ENCODE peak calls at places on chromosomes 4 and X, in four cellular contexts. D, Q, N and W are unnamed samples.

GRCh38 chrX:150201391-150201790 is 161.7 kb upstream of the MAMLD1 start:
- DNase-seq in Q (no peak), N (no peak), D (no peak), W (no peak)

GRCh38 chr4:6718932-6719610 is 3.1 kb downstream of the BLOC1S4 start:
- DNase-seq in Q (no peak), N (no peak), D (no peak), W (peak)

GRCh38 chr4:6963139-6963611 is 53.5 kb downstream of the TBC1D14 start:
- DNase-seq in D (no peak), Q (no peak), N (peak), W (no peak)

GRCh38 chr4:118905546-118905945 is 16.9 kb downstream of the SYNPO2 start:
- DNase-seq in Q (no peak), N (no peak), D (no peak), W (peak)

GRCh38 chrX:41259516-41259915 is 74.4 kb upstream of the DDX3X start:
- DNase-seq in N (peak), Q (no peak), D (no peak), W (no peak)

GRCh38 chrX:46407753-46408130 is 137.5 kb downstream of the ZNF674 start:
- DNase-seq in D (no peak), Q (no peak), N (no peak), W (no peak)

GRCh38 chrX:109537324-109537665 is 651 bp downstream of the NXT2 start:
- DNase-seq in Q (no peak), D (peak), N (peak), W (peak)

GRCh38 chr4:108493596-108493931 is 126.8 kb upstream of the RPL34 start:
- DNase-seq in N (no peak), Q (no peak), D (no peak), W (no peak)

GRCh38 chr4:79823148-79823763 is 249.8 kb downstream of the ANTXR2 start:
- DNase-seq in N (no peak), D (no peak), Q (no peak), W (no peak)

GRCh38 chr4:183164963-183165362 is 65.9 kb downstream of the WWC2 start:
- DNase-seq in D (no peak), Q (no peak), N (no peak), W (no peak)

GRCh38 chr4:169239236-169239905 is 31.4 kb downstream of the SH3RF1 start:
- DNase-seq in Q (no peak), D (no peak), N (no peak), W (no peak)

GRCh38 chrX:43707812-43708548 is 51.9 kb downstream of the MAOA start:
- DNase-seq in N (no peak), Q (no peak), D (no peak), W (no peak)

GRCh38 chr4:80989921-80990544 is 40.5 kb upstream of the BMP3 start:
- DNase-seq in N (peak), D (peak), Q (peak), W (peak)

GRCh38 chr4:128322986-128323385 is 35.4 kb upstream of the PGRMC2 start:
- DNase-seq in D (no peak), Q (no peak), N (peak), W (no peak)

GRCh38 chr4:140118931-140119640 is 34.9 kb downstream of the MAML3 start:
- DNase-seq in N (no peak), D (no peak), Q (no peak), W (no peak)

GRCh38 chr4:140113653-140114052 is 40.3 kb downstream of the MAML3 start:
- DNase-seq in Q (no peak), N (no peak), D (no peak), W (no peak)

GRCh38 chr4:140115140-140115539 is 38.8 kb downstream of the MAML3 start:
- DNase-seq in Q (no peak), N (no peak), D (no peak), W (no peak)

GRCh38 chr4:140117946-140118345 is 36.0 kb downstream of the MAML3 start:
- DNase-seq in D (no peak), Q (no peak), N (no peak), W (no peak)

DNA sequence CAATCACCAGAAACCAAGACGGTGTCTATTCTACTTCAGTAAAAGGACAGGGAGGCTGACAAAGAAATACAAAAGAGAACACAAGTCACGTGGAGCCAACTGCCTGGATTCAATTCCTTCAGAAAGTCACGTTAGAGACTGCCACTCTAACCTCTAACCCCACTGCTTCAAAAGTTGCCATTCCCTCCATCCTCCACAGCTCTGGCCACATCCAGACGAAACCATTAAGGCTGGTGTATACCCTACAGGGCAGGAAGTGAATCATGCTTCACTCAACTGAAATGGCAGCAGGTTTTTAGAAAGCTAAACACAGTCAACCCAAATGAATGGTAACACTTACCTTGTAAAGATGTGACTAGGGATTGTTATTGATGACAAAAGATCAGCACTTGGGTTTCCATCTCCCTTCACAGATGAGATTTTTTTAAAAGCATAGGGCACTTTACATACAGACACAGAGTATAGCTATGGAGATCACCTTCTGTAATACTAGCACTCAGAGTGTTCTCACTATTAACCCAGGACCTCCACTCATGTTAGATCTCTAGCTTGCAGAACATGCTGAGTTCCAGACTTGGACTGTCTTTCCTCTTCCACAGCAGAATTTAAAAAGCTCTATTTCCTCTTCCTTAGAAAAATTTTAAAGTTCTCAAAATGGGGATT is 37.4 kb downstream of the MAML3 start:
- DNase-seq in N (no peak), Q (no peak), D (no peak), W (no peak)
- TF ChIP-seq TARDBP in N (no peak), Q (no peak), D (no peak), W (no peak)

DNA sequence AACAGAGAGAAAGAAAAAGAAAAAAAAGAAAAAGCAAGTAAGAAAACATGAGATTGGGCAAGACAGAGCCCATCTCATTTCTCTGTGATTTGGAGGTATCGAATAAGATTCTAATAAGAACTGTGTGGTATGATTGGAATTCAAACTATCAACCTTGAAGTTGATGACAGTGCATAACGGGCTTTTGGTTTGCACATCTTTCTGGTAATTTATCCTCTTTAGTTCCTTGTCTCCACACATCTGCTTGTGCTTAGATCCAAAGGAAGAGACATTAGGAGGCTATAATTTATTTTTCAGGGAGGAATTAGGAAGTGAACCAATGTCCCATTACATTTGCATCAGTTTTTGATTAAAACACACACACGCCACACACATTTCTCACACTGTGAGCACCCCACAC is 149.9 kb downstream of the ARSF start:
- DNase-seq in N (no peak), Q (no peak), D (no peak), W (no peak)
- TF ChIP-seq TARDBP in N (no peak), Q (no peak), D (no peak), W (no peak)

GRCh38 chr4:163164110-163164509 is 2.6 kb downstream of the NAF1 start:
- DNase-seq in N (no peak), Q (no peak), D (no peak), W (no peak)

GRCh38 chr4:163164591-163164990 is 2.1 kb downstream of the NAF1 start:
- DNase-seq in N (no peak), D (no peak), Q (no peak), W (no peak)

GRCh38 chr4:163167333-163167626 is 590 bp upstream of the NAF1 start:
- DNase-seq in D (peak), N (no peak), Q (no peak), W (no peak)

GRCh38 chr4:163166041-163166579 is 580 bp downstream of the NAF1 start:
- DNase-seq in D (peak), N (peak), Q (no peak), W (peak)

GRCh38 chr4:163165217-163166017 is 1.3 kb downstream of the NAF1 start:
- DNase-seq in Q (no peak), D (no peak), N (no peak), W (peak)
- TF ChIP-seq TARDBP in Q (no peak), D (no peak), N (no peak), W (no peak)

GRCh38 chr4:74418063-74418670 is 26.8 kb upstream of the AREG start:
- DNase-seq in Q (no peak), D (no peak), N (no peak), W (no peak)
- TF ChIP-seq TARDBP in Q (no peak), D (no peak), N (no peak), W (no peak)

GRCh38 chr4:157045507-157046127 is 30.3 kb upstream of the GLRB start:
- DNase-seq in Q (no peak), N (peak), D (peak), W (peak)
- TF ChIP-seq TARDBP in Q (no peak), N (no peak), D (no peak), W (no peak)

DNA sequence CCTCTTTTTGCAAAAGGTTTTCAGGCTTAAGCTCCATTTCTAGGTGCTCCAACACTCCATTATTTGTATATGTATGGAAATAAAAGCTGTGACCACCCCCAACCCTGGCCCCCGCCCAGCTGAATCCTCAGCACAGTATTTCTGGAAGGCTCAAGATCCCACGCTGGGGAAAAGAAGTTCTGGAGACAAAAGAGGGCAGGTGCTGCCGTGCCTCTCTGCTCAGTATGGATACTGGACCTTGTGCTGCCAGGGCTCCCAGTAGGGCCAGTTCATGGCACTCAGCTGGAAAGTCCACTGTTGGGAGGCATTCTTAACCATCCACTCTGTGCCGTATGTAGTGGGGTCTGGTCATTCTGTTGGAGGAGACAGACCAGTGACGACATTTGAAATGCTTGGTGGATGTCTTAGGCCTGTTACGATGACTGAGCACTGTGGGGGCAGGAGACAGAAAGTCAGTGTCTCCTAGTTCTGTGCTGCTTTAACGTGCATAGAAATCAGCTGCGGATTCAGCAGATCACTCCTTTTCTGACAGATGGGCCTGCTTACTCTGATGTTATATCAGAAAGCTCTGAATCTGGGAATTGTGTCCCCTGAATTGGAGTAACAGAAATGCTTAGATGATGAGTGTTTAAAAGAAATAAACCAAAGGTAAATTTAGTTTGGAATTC is 48.4 kb upstream of the MSANTD1 start:
- DNase-seq in N (no peak), D (no peak), Q (no peak), W (no peak)
- TF ChIP-seq TARDBP in N (no peak), D (no peak), Q (no peak), W (no peak)

GRCh38 chrX:129658429-129658828 is 3.7 kb upstream of the APLN start:
- DNase-seq in D (no peak), Q (no peak), N (no peak), W (no peak)

GRCh38 chrX:129654652-129655546 is at the start of gene APLN:
- DNase-seq in N (no peak), Q (no peak), D (peak), W (peak)

GRCh38 chrX:129653985-129654651 is 638 bp downstream of the APLN start:
- DNase-seq in D (peak), Q (no peak), N (no peak), W (no peak)

GRCh38 chrX:129653181-129653984 is 1.4 kb downstream of the APLN start:
- DNase-seq in D (no peak), Q (no peak), N (no peak), W (no peak)

GRCh38 chrX:129655547-129656248 is 942 bp upstream of the APLN start:
- DNase-seq in Q (no peak), D (no peak), N (no peak), W (peak)
- TF ChIP-seq TARDBP in Q (no peak), D (no peak), N (no peak), W (no peak)

DNA sequence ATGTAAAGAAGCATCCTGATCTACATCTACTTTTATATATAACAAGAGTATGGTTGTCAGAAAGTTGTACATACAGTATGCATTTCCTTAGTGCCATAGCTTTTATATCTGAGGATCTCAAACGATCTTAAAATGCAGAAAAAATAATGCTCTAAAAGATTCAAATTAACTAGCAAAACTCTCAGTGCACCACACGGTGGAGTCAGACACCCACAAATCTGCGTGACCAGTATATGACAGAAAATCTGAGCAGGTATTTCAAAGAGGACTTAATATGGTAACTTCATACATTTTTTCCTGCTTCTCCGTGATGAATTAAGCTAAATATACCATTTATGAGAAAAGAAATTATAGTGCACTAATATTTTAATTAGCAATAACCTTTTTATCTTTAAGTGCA is 803.0 kb downstream of the DMD start:
- DNase-seq in N (no peak), Q (no peak), D (no peak), W (no peak)
- TF ChIP-seq TARDBP in N (no peak), Q (no peak), D (no peak), W (no peak)

DNA sequence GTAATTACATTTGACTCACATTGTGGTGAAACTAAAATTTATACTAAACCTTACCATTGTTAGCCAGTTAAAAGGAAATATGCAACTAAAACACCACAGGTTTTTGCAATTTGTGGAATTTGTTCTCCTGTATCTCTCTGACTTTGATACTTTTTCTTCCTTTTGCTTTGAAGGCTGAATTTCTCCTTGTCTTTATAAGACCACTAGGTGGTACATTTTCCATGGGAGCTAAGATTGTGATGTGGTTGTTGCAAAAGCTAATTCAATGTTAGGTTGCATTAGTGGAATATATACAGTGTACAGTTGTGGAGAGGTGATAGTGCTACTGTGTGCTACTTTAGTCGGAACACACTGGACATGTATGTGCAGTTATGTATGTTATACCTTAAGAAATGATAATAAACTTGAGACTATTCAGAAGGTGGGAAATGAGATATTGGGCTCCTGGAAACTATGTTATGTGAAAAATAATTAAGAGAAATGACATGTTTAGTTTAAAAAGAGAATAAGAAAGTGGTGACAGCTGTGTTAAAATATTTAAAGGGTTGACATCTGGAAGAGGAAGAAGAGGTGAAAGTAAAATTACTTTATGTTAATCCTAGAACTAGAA is 70.3 kb downstream of the ARL9 start:
- DNase-seq in D (peak), N (peak), Q (no peak), W (peak)
- TF ChIP-seq TARDBP in D (no peak), N (no peak), Q (no peak), W (no peak)